ENCODE peak calls at places on chromosomes 5 and 9, in six cellular contexts. A is HepG2, C is H1, J is GM12878, L is GM12891, H is K562. X is an unnamed sample.

GRCh38 chr5:95761771-95762680 is 30.9 kb downstream of the RHOBTB3 start:
- DNase-seq in A (no peak), C (no peak), J (no peak), L (no peak), H (no peak), X (no peak)

GRCh38 chr5:87876616-87877015 is 392.0 kb downstream of the TMEM161B start:
- DNase-seq in A (no peak), C (no peak), J (no peak), L (no peak), H (no peak), X (no peak)

GRCh38 chr9:105979359-105979758 is 285.0 kb downstream of the TMEM38B start:
- DNase-seq in A (no peak), C (no peak), J (no peak), L (no peak), H (no peak), X (no peak)

GRCh38 chr5:124996023-124996763 is 249.8 kb upstream of the ZNF608 start:
- DNase-seq in A (no peak), C (peak; percentile 39), J (no peak), L (no peak), H (no peak), X (no peak)

GRCh38 chr5:54140247-54140646 is 170.1 kb downstream of the ARL15 start:
- DNase-seq in A (no peak), C (no peak), J (no peak), L (no peak), H (no peak), X (no peak)

GRCh38 chr5:172715421-172715780 is 55.6 kb downstream of the DUSP1 start:
- DNase-seq in A (no peak), C (no peak), J (no peak), L (no peak), H (no peak), X (no peak)

GRCh38 chr9:33418090-33418489 is 15.7 kb upstream of the AQP7 start:
- DNase-seq in A (no peak), C (no peak), J (no peak), L (no peak), H (no peak), X (no peak)

GRCh38 chr9:108811944-108812343 is 43.8 kb downstream of the ACTL7B start:
- DNase-seq in A (no peak), C (no peak), J (no peak), L (no peak), H (no peak), X (no peak)

GRCh38 chr5:33662721-33663435 is 222.1 kb downstream of the TARS1 start:
- DNase-seq in A (no peak), C (no peak), J (no peak), L (no peak), H (no peak), X (no peak)

GRCh38 chr9:29928072-29928471 is 2354.8 kb upstream of the C9orf72 start:
- DNase-seq in A (no peak), C (no peak), J (no peak), L (no peak), H (no peak), X (no peak)

GRCh38 chr9:68584110-68585033 is 43.7 kb upstream of the TMEM252 start:
- DNase-seq in A (peak; percentile 79), C (peak; percentile 69), J (peak; percentile 58), L (peak; percentile 47), H (peak; percentile 92), X (peak; percentile 43)

GRCh38 chr5:71925608-71926091 is 181.6 kb upstream of the MAP1B start:
- DNase-seq in A (no peak), C (no peak), J (no peak), L (no peak), H (no peak), X (no peak)

GRCh38 chr5:79936644-79937216 is 54.3 kb downstream of the MTX3 start:
- DNase-seq in A (no peak), C (no peak), J (no peak), L (no peak), H (no peak), X (no peak)

GRCh38 chr9:27711241-27711640 is 138.0 kb upstream of the C9orf72 start:
- DNase-seq in A (no peak), C (no peak), J (no peak), L (no peak), H (no peak), X (no peak)

GRCh38 chr5:81424728-81425127 is 30.8 kb upstream of the ACOT12 start:
- DNase-seq in A (no peak), C (no peak), J (no peak), L (no peak), H (no peak), X (no peak)

GRCh38 chr9:106025449-106025848 is 331.1 kb downstream of the TMEM38B start:
- DNase-seq in A (no peak), C (no peak), J (no peak), L (no peak), H (no peak), X (no peak)

GRCh38 chr5:3489221-3489620 is 106.4 kb upstream of the IRX1 start:
- DNase-seq in A (no peak), C (no peak), J (no peak), L (no peak), H (no peak), X (no peak)

GRCh38 chr5:124102491-124102890 is 590.5 kb downstream of the CSNK1G3 start:
- DNase-seq in A (no peak), C (no peak), J (no peak), L (no peak), H (no peak), X (no peak)

GRCh38 chr5:103258957-103259704 is 568 bp downstream of the MACIR start:
- DNase-seq in A (peak; percentile 16), C (no peak), J (no peak), L (peak; percentile 25), H (peak; percentile 81), X (peak; percentile 32)

GRCh38 chr5:51185985-51186384 is 197.3 kb upstream of the ISL1 start:
- DNase-seq in A (no peak), C (no peak), J (no peak), L (no peak), H (no peak), X (no peak)

GRCh38 chr5:1519631-1520141 is 4.1 kb downstream of the LPCAT1 start:
- DNase-seq in A (no peak), C (no peak), J (no peak), L (no peak), H (no peak), X (no peak)

GRCh38 chr9:127967151-127967809 is 13.5 kb downstream of the EEIG1 start:
- DNase-seq in A (no peak), C (no peak), J (no peak), L (no peak), H (no peak), X (no peak)

GRCh38 chr9:13113201-13113600 is 166.3 kb downstream of the MPDZ start:
- DNase-seq in A (no peak), C (no peak), J (no peak), L (no peak), H (no peak), X (no peak)

GRCh38 chr5:6703791-6704190 is 9.4 kb upstream of the TENT4A start:
- DNase-seq in A (no peak), C (no peak), J (no peak), L (no peak), H (no peak), X (no peak)

GRCh38 chr5:108681079-108681921 is 66.4 kb upstream of the FER start:
- DNase-seq in A (peak; percentile 50), C (no peak), J (peak; percentile 67), L (peak; percentile 18), H (peak; percentile 81), X (peak; percentile 21)

GRCh38 chr9:121286973-121287721 is 19.2 kb downstream of the GSN start:
- DNase-seq in A (peak; percentile 86), C (peak; percentile 88), J (no peak), L (no peak), H (peak; percentile 96), X (no peak)
- TF ChIP-seq POLR2A in A (no peak), C (no peak), J (no peak), L (no peak), H (peak; percentile 54), X (no peak)

GRCh38 chr9:100282388-100282719 is 70.4 kb downstream of the TEX10 start:
- DNase-seq in A (no peak), C (no peak), J (no peak), L (no peak), H (peak; percentile 14), X (no peak)

GRCh38 chr9:100281676-100282387 is 70.9 kb downstream of the TEX10 start:
- DNase-seq in A (no peak), C (no peak), J (no peak), L (no peak), H (peak; percentile 75), X (no peak)

GRCh38 chr9:100281069-100281468 is 71.7 kb downstream of the TEX10 start:
- DNase-seq in A (no peak), C (no peak), J (no peak), L (no peak), H (peak; percentile 57), X (no peak)

GRCh38 chr9:100277166-100277979 is 75.4 kb downstream of the TEX10 start:
- DNase-seq in A (no peak), C (no peak), J (no peak), L (no peak), H (peak; percentile 13), X (no peak)
- TF ChIP-seq TAF1 in A (no peak), C (no peak), J (no peak), L (no peak), H (no peak), X (no peak)

GRCh38 chr5:38923661-38924451 is 78.0 kb downstream of the OSMR start:
- DNase-seq in A (no peak), C (no peak), J (no peak), L (no peak), H (no peak), X (no peak)
- TF ChIP-seq POLR2AphosphoS5 in A (no peak), C (no peak), J (no peak), L (no peak), H (no peak), X (no peak)

GRCh38 chr9:137030528-137030927 is 1.4 kb downstream of the FUT7 start:
- DNase-seq in A (no peak), C (no peak), J (peak; percentile 42), L (no peak), H (no peak), X (no peak)
- TF ChIP-seq POLR2A in A (no peak), C (no peak), J (no peak), L (no peak), H (no peak), X (no peak)

DNA sequence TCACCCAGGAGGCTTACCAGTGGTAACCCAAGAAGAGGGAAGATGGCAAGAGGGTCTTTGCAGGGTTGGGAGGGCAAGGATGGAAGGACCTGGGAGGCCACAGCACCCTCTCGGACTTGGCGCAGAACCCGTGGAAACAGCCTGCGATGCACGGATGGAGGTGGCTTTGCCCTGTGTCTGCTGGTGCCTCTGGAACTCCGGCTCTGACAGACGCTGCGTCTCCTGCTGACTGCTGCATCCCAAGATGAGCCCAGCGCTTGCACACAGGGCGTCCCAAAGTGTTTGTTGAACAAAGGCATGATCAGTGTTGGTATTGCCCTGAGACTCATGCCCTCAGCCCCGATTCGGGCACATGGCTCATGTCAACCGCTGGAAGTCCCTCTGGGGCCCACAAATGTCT is 2.0 kb upstream of the RNU6ATAC start:
- DNase-seq in A (no peak), C (no peak), J (no peak), L (no peak), H (no peak), X (no peak)
- TF ChIP-seq TAF1 in A (no peak), C (no peak), J (no peak), L (no peak), H (no peak), X (no peak)

DNA sequence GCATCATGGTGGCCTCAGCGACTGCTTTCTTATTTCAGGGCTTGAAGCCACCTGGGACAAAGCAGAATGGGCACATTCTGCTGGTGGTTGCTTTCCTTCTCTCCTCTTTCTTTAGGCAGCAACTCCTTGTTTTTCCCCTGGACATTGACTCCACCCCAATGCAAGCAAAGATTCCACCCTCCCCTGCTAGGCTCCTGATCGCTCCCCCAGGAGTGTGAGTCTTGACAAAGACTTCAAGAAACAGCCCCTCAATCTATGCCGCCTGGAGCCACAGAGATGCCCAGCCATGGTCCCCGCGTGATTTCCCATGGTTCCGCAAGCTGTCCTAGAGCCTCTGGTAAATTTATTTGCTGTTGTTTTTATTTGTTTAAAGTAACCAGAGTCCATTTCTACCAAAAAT is 2.4 kb downstream of the KCNMB1 start:
- DNase-seq in A (no peak), C (no peak), J (no peak), L (no peak), H (no peak), X (no peak)
- TF ChIP-seq POLR2AphosphoS5 in A (no peak), C (no peak), J (no peak), L (no peak), H (no peak), X (no peak)

X was measured in GM12892.